ENCODE peak calls at places on chromosomes 6 and 20, in five cellular contexts. X is iris pigment epithelial cell; A is caudate nucleus; N is iPS-NIHi11; J is stimulated activated CD4-positive, alpha-beta T cell treated with anti-CD3 and anti-CD28 coated beads, Interleukin-1b, Interleukin-23, amount 100 ng/mL, for 24 hours. K is an unnamed sample.

GRCh38 chr6:147740326-147740725 is 231.8 kb downstream of the SAMD5 start:
- DNase-seq in X (no peak), A (no peak), N (no peak), J (no peak), K (no peak)

GRCh38 chr6:41698350-41698781 is 37.0 kb downstream of the TFEB start:
- DNase-seq in X (peak), A (no peak), N (no peak), J (no peak), K (no peak)

GRCh38 chr6:3843379-3844096 is 5.6 kb upstream of the FAM50B start:
- DNase-seq in X (peak), A (no peak), N (no peak), J (no peak), K (no peak)

GRCh38 chr20:46631212-46631869 is 19.9 kb downstream of the SLC13A3 start:
- DNase-seq in X (peak), A (no peak), N (no peak), J (no peak), K (no peak)

GRCh38 chr6:148790817-148791216 is 44.0 kb downstream of the UST start:
- DNase-seq in X (no peak), A (no peak), N (no peak), J (no peak), K (no peak)

GRCh38 chr6:54935739-54936138 is 89.2 kb downstream of the FAM83B start:
- DNase-seq in X (peak), A (no peak), N (no peak), J (no peak), K (no peak)

GRCh38 chr6:11429577-11429976 is 108.0 kb upstream of the TMEM170B start:
- DNase-seq in X (peak), A (no peak), N (peak), J (no peak), K (no peak)

GRCh38 chr6:141153563-141153962 is 979.2 kb upstream of the GJE1 start:
- DNase-seq in X (no peak), A (no peak), N (peak), J (no peak), K (no peak)

GRCh38 chr6:128139519-128139918 is 238.7 kb upstream of the THEMIS start:
- DNase-seq in X (peak), A (no peak), N (no peak), J (no peak), K (no peak)

GRCh38 chr6:30681696-30682180 is 4.7 kb downstream of the PPP1R18 start:
- DNase-seq in X (no peak), A (no peak), N (no peak), J (no peak), K (no peak)

GRCh38 chr6:9456241-9456658 is 958.6 kb downstream of the TFAP2A start:
- DNase-seq in X (no peak), A (no peak), N (peak), J (no peak), K (peak)

GRCh38 chr20:19975436-19975799 is 41.7 kb upstream of the NAA20 start:
- DNase-seq in X (peak), A (no peak), N (no peak), J (no peak), K (no peak)

GRCh38 chr20:19936801-19937583 is 80.2 kb upstream of the NAA20 start:
- DNase-seq in X (no peak), A (no peak), N (no peak), J (no peak), K (no peak)

GRCh38 chr6:32947552-32948465 is 5.1 kb downstream of the HLA-DMA start:
- DNase-seq in X (peak), A (no peak), N (peak), J (no peak), K (peak)

GRCh38 chr20:3908667-3909066 is 19.5 kb downstream of the PANK2 start:
- DNase-seq in X (no peak), A (peak), N (no peak), J (no peak), K (no peak)

GRCh38 chr6:45830441-45831139 is 185.1 kb downstream of the CLIC5 start:
- DNase-seq in X (peak), A (no peak), N (no peak), J (peak), K (no peak)

GRCh38 chr20:63025534-63026331 is 19.0 kb upstream of the BHLHE23 start:
- DNase-seq in X (peak), A (peak), N (no peak), J (no peak), K (no peak)

GRCh38 chr6:170110201-170111140 is 180.4 kb downstream of the DLL1 start:
- DNase-seq in X (no peak), A (no peak), N (no peak), J (no peak), K (peak)

GRCh38 chr20:34705383-34706021 is 1.4 kb downstream of the TP53INP2 start:
- DNase-seq in X (peak), A (no peak), N (no peak), J (no peak), K (peak)

GRCh38 chr6:1136415-1136774 is 175.5 kb upstream of the FOXQ1 start:
- DNase-seq in X (peak), A (peak), N (no peak), J (no peak), K (peak)

GRCh38 chr20:31894980-31895675 is 24.7 kb downstream of the TTLL9 start:
- DNase-seq in X (peak), A (peak), N (peak), J (no peak), K (no peak)

GRCh38 chr20:2626853-2627541 is 25.4 kb upstream of the NOP56 start:
- DNase-seq in X (peak), A (no peak), N (no peak), J (no peak), K (no peak)

GRCh38 chr20:32538526-32538918 is 46.6 kb downstream of the NOL4L start:
- DNase-seq in X (peak), A (peak), N (peak), J (no peak), K (no peak)

GRCh38 chr6:2764610-2765165 is 505 bp upstream of the WRNIP1 start:
- DNase-seq in X (peak), A (peak), N (peak), J (peak), K (peak)

GRCh38 chr20:62885808-62886708 is 24.4 kb upstream of the TCFL5 start:
- DNase-seq in X (no peak), A (no peak), N (peak), J (no peak), K (peak)

GRCh38 chr20:34179636-34180360 is 61.4 kb upstream of the ASIP start:
- DNase-seq in X (no peak), A (no peak), N (no peak), J (no peak), K (no peak)

GRCh38 chr20:49964964-49965780 is 17.6 kb upstream of the SNAI1 start:
- DNase-seq in X (peak), A (no peak), N (peak), J (no peak), K (peak)

GRCh38 chr6:100366419-100366818 is 98.3 kb downstream of the SIM1 start:
- DNase-seq in X (peak), A (no peak), N (no peak), J (no peak), K (no peak)

GRCh38 chr20:31811796-31812728 is 7.1 kb upstream of the MYLK2 start:
- DNase-seq in X (peak), A (no peak), N (no peak), J (no peak), K (no peak)

GRCh38 chr20:31909253-31910070 is 39.0 kb downstream of the TTLL9 start:
- DNase-seq in X (no peak), A (no peak), N (no peak), J (no peak), K (no peak)

GRCh38 chr20:63032026-63032800 is 25.4 kb upstream of the BHLHE23 start:
- DNase-seq in X (no peak), A (no peak), N (no peak), J (no peak), K (no peak)

GRCh38 chr20:37901667-37902503 is 1.0 kb upstream of the VSTM2L start:
- DNase-seq in X (peak), A (peak), N (peak), J (no peak), K (peak)

GRCh38 chr6:11427827-11428245 is 109.7 kb upstream of the TMEM170B start:
- DNase-seq in X (peak), A (no peak), N (no peak), J (no peak), K (no peak)

GRCh38 chr6:142857609-142858195 is 87.3 kb downstream of the HIVEP2 start:
- DNase-seq in X (no peak), A (no peak), N (no peak), J (no peak), K (no peak)

GRCh38 chr6:54873589-54873988 is 27.0 kb downstream of the FAM83B start:
- DNase-seq in X (no peak), A (no peak), N (no peak), J (no peak), K (no peak)

GRCh38 chr20:44111712-44112335 is 75.2 kb downstream of the JPH2 start:
- DNase-seq in X (peak), A (no peak), N (no peak), J (no peak), K (no peak)